ENCODE peak calls at places on chromosomes 3 and 15, in seven cellular contexts. One of them, this sample, is unnamed. For H3K4me1, the result is how much of the 10 kb centered on the place peaks cover.

GRCh38 chr3:99579246-99579645 is 59.1 kb upstream of the COL8A1 start:
- DNase-seq in K562: no peak
- DNase-seq in IMR-90: peak
- DNase-seq in HCT116: no peak
- DNase-seq in GM12878: no peak
- DNase-seq in HepG2: peak
- DNase-seq in A549: no peak
- DNase-seq in this sample: peak

GRCh38 chr15:42650208-42651066 is 75.0 kb downstream of the STARD9 start:
- DNase-seq in HCT116: peak
- DNase-seq in A549: peak
- DNase-seq in IMR-90: peak
- DNase-seq in GM12878: peak
- DNase-seq in HepG2: peak
- DNase-seq in K562: peak
- DNase-seq in this sample: peak

GRCh38 chr3:77190281-77190841 is 150.5 kb downstream of the ROBO2 start:
- DNase-seq in K562: no peak
- DNase-seq in HCT116: no peak
- DNase-seq in HepG2: no peak
- DNase-seq in GM12878: no peak
- DNase-seq in IMR-90: no peak
- DNase-seq in A549: no peak
- DNase-seq in this sample: no peak

GRCh38 chr3:25885544-25885943 is 95.7 kb downstream of the OXSM start:
- DNase-seq in HepG2: no peak
- DNase-seq in A549: no peak
- DNase-seq in HCT116: no peak
- DNase-seq in IMR-90: peak
- DNase-seq in K562: no peak
- DNase-seq in GM12878: no peak
- DNase-seq in this sample: no peak

GRCh38 chr3:124885466-124886167 is 1.5 kb downstream of the ITGB5 start:
- DNase-seq in K562: no peak
- DNase-seq in A549: no peak
- DNase-seq in HepG2: no peak
- DNase-seq in GM12878: no peak
- DNase-seq in IMR-90: no peak
- DNase-seq in HCT116: no peak
- DNase-seq in this sample: peak

GRCh38 chr15:78390823-78391222 is 47.2 kb upstream of the IREB2 start:
- DNase-seq in K562: no peak
- DNase-seq in HCT116: no peak
- DNase-seq in A549: no peak
- DNase-seq in HepG2: no peak
- DNase-seq in GM12878: no peak
- DNase-seq in IMR-90: no peak
- DNase-seq in this sample: no peak

GRCh38 chr15:82882250-82882928 is 70.1 kb downstream of the HOMER2 start:
- DNase-seq in A549: no peak
- DNase-seq in K562: no peak
- DNase-seq in GM12878: no peak
- DNase-seq in HepG2: no peak
- DNase-seq in HCT116: no peak
- DNase-seq in IMR-90: no peak
- DNase-seq in this sample: no peak

GRCh38 chr3:97938444-97938843 is 33.8 kb downstream of the RIOX2 start:
- DNase-seq in K562: no peak
- DNase-seq in IMR-90: peak
- DNase-seq in GM12878: no peak
- DNase-seq in HepG2: no peak
- DNase-seq in A549: no peak
- DNase-seq in HCT116: no peak
- DNase-seq in this sample: no peak

GRCh38 chr3:60707452-60708020 is 543.7 kb downstream of the FHIT start:
- DNase-seq in K562: no peak
- DNase-seq in IMR-90: peak
- DNase-seq in A549: no peak
- DNase-seq in HepG2: no peak
- DNase-seq in GM12878: no peak
- DNase-seq in HCT116: no peak
- DNase-seq in this sample: no peak

GRCh38 chr3:196992461-196993065 is 23.9 kb upstream of the PIGZ start:
- DNase-seq in HCT116: no peak
- DNase-seq in A549: no peak
- DNase-seq in GM12878: no peak
- DNase-seq in K562: no peak
- DNase-seq in IMR-90: no peak
- DNase-seq in HepG2: no peak
- DNase-seq in this sample: no peak

GRCh38 chr3:121624147-121624852 is 31.1 kb downstream of the FBXO40 start:
- DNase-seq in GM12878: no peak
- DNase-seq in HepG2: no peak
- DNase-seq in HCT116: no peak
- DNase-seq in A549: no peak
- DNase-seq in IMR-90: no peak
- DNase-seq in K562: no peak
- DNase-seq in this sample: no peak

GRCh38 chr3:56157693-56158092 is 310.6 kb downstream of the ERC2 start:
- DNase-seq in HCT116: no peak
- DNase-seq in K562: no peak
- DNase-seq in IMR-90: no peak
- DNase-seq in GM12878: peak
- DNase-seq in A549: no peak
- DNase-seq in HepG2: no peak
- DNase-seq in this sample: no peak

GRCh38 chr15:51224428-51224827 is 114.0 kb downstream of the CYP19A1 start:
- DNase-seq in IMR-90: peak
- DNase-seq in A549: no peak
- DNase-seq in HepG2: no peak
- DNase-seq in HCT116: no peak
- DNase-seq in K562: no peak
- DNase-seq in GM12878: no peak
- DNase-seq in this sample: peak

GRCh38 chr15:51226813-51227212 is 111.6 kb downstream of the CYP19A1 start:
- DNase-seq in IMR-90: no peak
- DNase-seq in A549: no peak
- DNase-seq in HCT116: no peak
- DNase-seq in HepG2: no peak
- DNase-seq in K562: no peak
- DNase-seq in GM12878: no peak
- DNase-seq in this sample: no peak

GRCh38 chr15:51227967-51228783 is 110.2 kb downstream of the CYP19A1 start:
- DNase-seq in IMR-90: peak
- DNase-seq in K562: peak
- DNase-seq in A549: peak
- DNase-seq in GM12878: peak
- DNase-seq in HCT116: peak
- DNase-seq in HepG2: peak
- DNase-seq in this sample: peak

GRCh38 chr15:51218249-51218648 is 120.1 kb downstream of the CYP19A1 start:
- DNase-seq in K562: no peak
- DNase-seq in IMR-90: no peak
- DNase-seq in GM12878: no peak
- DNase-seq in HCT116: no peak
- DNase-seq in HepG2: no peak
- DNase-seq in A549: no peak
- DNase-seq in this sample: no peak

DNA sequence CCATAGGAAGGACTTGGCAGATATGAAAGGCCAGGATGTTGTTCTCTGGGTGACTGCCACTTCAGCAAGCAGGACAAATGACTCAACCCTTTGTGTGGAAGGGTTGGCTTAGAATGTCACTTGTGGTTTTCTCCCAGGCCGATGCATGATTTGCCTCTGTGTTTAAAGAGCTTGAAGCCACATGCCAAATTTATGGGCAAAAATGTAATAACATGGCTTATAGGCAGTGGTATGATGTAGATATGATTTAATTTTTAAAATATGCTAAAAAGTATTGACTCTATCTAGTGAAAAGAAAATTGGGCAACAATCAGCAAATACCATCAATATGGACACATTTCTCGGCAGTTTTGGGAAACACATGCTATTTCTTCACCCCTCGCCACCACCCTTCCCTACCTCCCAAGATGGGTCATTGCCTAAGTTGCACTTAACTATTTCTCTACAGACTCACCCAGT is 114.6 kb downstream of the CYP19A1 start:
- DNase-seq in A549: no peak
- DNase-seq in GM12878: no peak
- DNase-seq in HCT116: peak
- DNase-seq in K562: peak
- DNase-seq in HepG2: no peak
- DNase-seq in IMR-90: peak
- DNase-seq in this sample: peak
- H3K4me1 ChIP-seq in A549: under half
- H3K4me1 ChIP-seq in GM12878: under half
- H3K4me1 ChIP-seq in HCT116: under half
- H3K4me1 ChIP-seq in K562: under half
- H3K4me1 ChIP-seq in HepG2: under half
- H3K4me1 ChIP-seq in IMR-90: under half
- H3K4me1 ChIP-seq in this sample: under half

GRCh38 chr3:108489776-108490175 is 20.6 kb downstream of the MYH15 start:
- DNase-seq in GM12878: peak
- DNase-seq in IMR-90: peak
- DNase-seq in K562: peak
- DNase-seq in A549: peak
- DNase-seq in HCT116: peak
- DNase-seq in HepG2: peak
- DNase-seq in this sample: peak

GRCh38 chr3:108486272-108486787 is 24.1 kb downstream of the MYH15 start:
- DNase-seq in K562: no peak
- DNase-seq in A549: no peak
- DNase-seq in HCT116: no peak
- DNase-seq in IMR-90: no peak
- DNase-seq in HepG2: no peak
- DNase-seq in GM12878: no peak
- DNase-seq in this sample: no peak

GRCh38 chr3:108487439-108487838 is 23.0 kb downstream of the MYH15 start:
- DNase-seq in K562: no peak
- DNase-seq in A549: no peak
- DNase-seq in HepG2: no peak
- DNase-seq in HCT116: no peak
- DNase-seq in GM12878: no peak
- DNase-seq in IMR-90: no peak
- DNase-seq in this sample: no peak

GRCh38 chr3:108486910-108487309 is 23.5 kb downstream of the MYH15 start:
- DNase-seq in K562: no peak
- DNase-seq in GM12878: no peak
- DNase-seq in HCT116: no peak
- DNase-seq in IMR-90: peak
- DNase-seq in HepG2: no peak
- DNase-seq in A549: no peak
- DNase-seq in this sample: peak

GRCh38 chr3:108488631-108489030 is 21.8 kb downstream of the MYH15 start:
- DNase-seq in GM12878: no peak
- DNase-seq in HepG2: no peak
- DNase-seq in K562: no peak
- DNase-seq in A549: no peak
- DNase-seq in IMR-90: peak
- DNase-seq in HCT116: no peak
- DNase-seq in this sample: peak
- H3K4me2 ChIP-seq in GM12878: no peak
- H3K4me2 ChIP-seq in HepG2: no peak
- H3K4me2 ChIP-seq in K562: no peak
- H3K4me2 ChIP-seq in A549: no peak
- H3K4me2 ChIP-seq in IMR-90: peak
- H3K4me2 ChIP-seq in HCT116: no peak
- H3K4me2 ChIP-seq in this sample: peak

DNA sequence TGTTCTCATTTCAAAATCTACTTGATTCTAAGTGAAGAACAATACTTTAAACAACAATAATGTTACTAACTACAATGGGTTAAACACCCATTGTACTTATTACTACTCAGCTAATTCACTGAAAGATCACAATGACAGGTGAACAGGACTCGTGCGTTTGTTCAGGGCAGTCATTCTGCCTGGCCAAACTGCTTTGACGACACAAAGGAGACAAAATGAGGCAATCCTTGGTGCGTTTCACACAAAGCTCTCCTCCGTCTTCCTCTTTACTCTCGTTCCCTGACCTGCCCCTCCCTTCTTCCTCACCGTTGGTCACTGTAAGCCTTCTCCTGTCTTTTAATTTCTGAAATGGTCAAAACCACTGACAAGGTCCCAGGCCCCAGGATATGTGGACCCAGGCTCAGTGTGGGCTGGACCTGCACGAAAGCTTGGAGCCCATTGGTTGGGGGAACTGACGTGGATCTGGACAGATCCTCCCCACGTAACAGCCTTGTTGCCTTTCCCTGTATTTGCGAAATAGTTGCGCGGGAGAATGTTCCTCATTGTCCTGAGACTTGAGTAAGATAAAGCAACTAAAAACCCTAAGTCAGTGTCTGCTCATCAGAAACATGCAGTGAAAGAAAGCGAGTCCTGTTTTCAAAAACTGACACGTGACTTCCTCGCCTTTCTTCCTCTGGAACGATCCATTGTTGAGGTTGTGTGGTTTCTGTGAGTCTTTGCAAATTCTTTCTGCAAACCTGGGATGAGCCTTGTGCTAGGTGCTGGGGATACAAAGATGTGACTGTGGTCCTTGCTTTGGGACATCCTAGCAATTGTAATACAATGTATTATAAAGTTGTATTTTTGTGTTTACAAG is 147.1 kb upstream of the RGMA start:
- DNase-seq in IMR-90: no peak
- DNase-seq in K562: peak
- DNase-seq in A549: no peak
- DNase-seq in HepG2: no peak
- DNase-seq in HCT116: no peak
- DNase-seq in GM12878: no peak
- DNase-seq in this sample: no peak
- TF ChIP-seq POLR2A in IMR-90: no peak
- TF ChIP-seq POLR2A in K562: no peak
- TF ChIP-seq POLR2A in A549: no peak
- TF ChIP-seq POLR2A in HepG2: no peak
- TF ChIP-seq POLR2A in HCT116: no peak
- TF ChIP-seq POLR2A in GM12878: no peak
- TF ChIP-seq POLR2A in this sample: no peak

GRCh38 chr3:120438971-120439370 is 11.8 kb downstream of the FSTL1 start:
- DNase-seq in K562: no peak
- DNase-seq in HCT116: no peak
- DNase-seq in A549: no peak
- DNase-seq in HepG2: no peak
- DNase-seq in GM12878: no peak
- DNase-seq in IMR-90: peak
- DNase-seq in this sample: peak

GRCh38 chr3:120440001-120440703 is 10.6 kb downstream of the FSTL1 start:
- DNase-seq in HCT116: no peak
- DNase-seq in HepG2: no peak
- DNase-seq in K562: no peak
- DNase-seq in A549: no peak
- DNase-seq in IMR-90: peak
- DNase-seq in GM12878: no peak
- DNase-seq in this sample: no peak

GRCh38 chr3:120441776-120442175 is 9.0 kb downstream of the FSTL1 start:
- DNase-seq in K562: no peak
- DNase-seq in GM12878: no peak
- DNase-seq in IMR-90: no peak
- DNase-seq in HCT116: no peak
- DNase-seq in HepG2: no peak
- DNase-seq in A549: no peak
- DNase-seq in this sample: peak

GRCh38 chr3:120442975-120443517 is 7.7 kb downstream of the FSTL1 start:
- DNase-seq in GM12878: no peak
- DNase-seq in HepG2: no peak
- DNase-seq in A549: peak
- DNase-seq in HCT116: no peak
- DNase-seq in IMR-90: no peak
- DNase-seq in K562: peak
- DNase-seq in this sample: no peak

GRCh38 chr3:120440762-120441161 is 10.0 kb downstream of the FSTL1 start:
- DNase-seq in GM12878: no peak
- DNase-seq in HepG2: no peak
- DNase-seq in K562: no peak
- DNase-seq in HCT116: no peak
- DNase-seq in A549: no peak
- DNase-seq in IMR-90: no peak
- DNase-seq in this sample: no peak
- H3K4me1 ChIP-seq in GM12878: under half
- H3K4me1 ChIP-seq in HepG2: under half
- H3K4me1 ChIP-seq in K562: under half
- H3K4me1 ChIP-seq in HCT116: under half
- H3K4me1 ChIP-seq in A549: half or more
- H3K4me1 ChIP-seq in IMR-90: under half
- H3K4me1 ChIP-seq in this sample: half or more